ENCODE peak calls at places on chromosomes 1 and 21, in nine cellular contexts. Z is dorsolateral prefrontal cortex; B is tibial nerve; M is ecto neural progenitor cell; C is effector memory CD8-positive, alpha-beta T cell; E is astrocyte of the spinal cord; D is fibroblast of mammary gland; U is posterior cingulate gyrus; V is uterus. S is an unnamed sample.

GRCh38 chr1:67831850-67832513 is 1.3 kb downstream of the GNG12 start:
- DNase-seq in Z (no peak), V (peak; percentile 61), D (peak; percentile 83), B (peak; percentile 57), M (peak; percentile 58), U (no peak), E (peak; percentile 78), C (no peak), S (no peak)

GRCh38 chr1:1351511-1352427 is 2.6 kb upstream of the DVL1 start:
- DNase-seq in E (no peak), C (no peak), Z (no peak), U (no peak), M (peak; percentile 65), B (peak; percentile 45), V (peak; percentile 78), D (peak; percentile 61), S (no peak)

GRCh38 chr1:9630331-9631081 is 21.0 kb upstream of the PIK3CD start:
- DNase-seq in M (no peak), B (no peak), V (no peak), E (no peak), Z (no peak), U (no peak), C (peak; percentile 18), D (no peak), S (peak; percentile 28)

GRCh38 chr1:180188103-180188506 is 33.4 kb downstream of the QSOX1 start:
- DNase-seq in C (no peak), Z (peak; percentile 31), B (peak; percentile 19), U (peak; percentile 89), M (peak; percentile 80), E (peak; percentile 46), V (peak; percentile 49), D (peak; percentile 58), S (no peak)

GRCh38 chr1:116472431-116472961 is 98.3 kb downstream of the CD58 start:
- DNase-seq in M (no peak), Z (no peak), V (no peak), E (peak; percentile 69), D (peak; percentile 11), U (no peak), B (no peak), C (no peak), S (no peak)

GRCh38 chr1:32769524-32770220 is 47.5 kb downstream of the YARS1 start:
- DNase-seq in C (no peak), D (peak; percentile 68), E (no peak), B (peak; percentile 36), Z (no peak), V (no peak), U (no peak), M (no peak), S (no peak)

GRCh38 chr1:16042096-16042495 is 1.5 kb upstream of the CLCNKB start:
- DNase-seq in E (no peak), C (no peak), M (no peak), V (no peak), D (no peak), B (no peak), U (no peak), Z (no peak), S (no peak)

GRCh38 chr1:24981632-24982007 is 51.5 kb upstream of the RUNX3 start:
- DNase-seq in Z (no peak), D (no peak), B (no peak), E (no peak), M (no peak), V (no peak), C (no peak), U (no peak), S (no peak)

GRCh38 chr1:236035681-236036101 is 29.2 kb downstream of the NID1 start:
- DNase-seq in V (no peak), M (no peak), D (peak; percentile 86), E (peak; percentile 41), U (no peak), Z (no peak), B (peak; percentile 82), C (no peak), S (no peak)

GRCh38 chr1:87274851-87275250 is 53.8 kb upstream of the LMO4 start:
- DNase-seq in U (no peak), M (no peak), D (no peak), Z (no peak), C (no peak), E (no peak), V (no peak), B (no peak), S (no peak)

GRCh38 chr21:37532868-37533780 is 166.6 kb downstream of the DYRK1A start:
- DNase-seq in C (peak; percentile 4), B (no peak), U (no peak), V (no peak), E (peak; percentile 38), M (no peak), D (peak; percentile 59), Z (no peak), S (no peak)

GRCh38 chr1:225882699-225883615 is 777 bp upstream of the TMEM63A start:
- DNase-seq in U (peak; percentile 85), D (peak; percentile 38), B (peak; percentile 22), M (no peak), C (no peak), E (peak; percentile 36), V (peak; percentile 66), Z (peak; percentile 44), S (no peak)

GRCh38 chr21:28705616-28706015 is 287.1 kb downstream of the LTN1 start:
- DNase-seq in E (peak; percentile 43), U (no peak), B (no peak), C (no peak), D (peak; percentile 46), Z (no peak), V (no peak), M (no peak), S (no peak)

GRCh38 chr1:200699871-200700270 is 30.2 kb upstream of the DDX59 start:
- DNase-seq in D (peak; percentile 78), B (no peak), E (peak; percentile 12), U (no peak), M (no peak), V (no peak), C (no peak), Z (no peak), S (no peak)

GRCh38 chr1:178490967-178491366 is 5.8 kb downstream of the CLEC20A start:
- DNase-seq in E (no peak), M (no peak), Z (no peak), B (no peak), U (no peak), V (no peak), D (no peak), C (no peak), S (no peak)

GRCh38 chr21:44354001-44354405 is 582 bp downstream of the TRPM2 start:
- DNase-seq in B (no peak), E (no peak), D (no peak), C (no peak), M (no peak), V (no peak), Z (no peak), U (no peak), S (no peak)

GRCh38 chr1:60596791-60597748 is 485.3 kb upstream of the NFIA start:
- DNase-seq in Z (no peak), B (no peak), M (no peak), C (no peak), D (peak; percentile 20), E (peak; percentile 54), V (no peak), U (no peak), S (no peak)

GRCh38 chr21:41816583-41817165 is 49.8 kb upstream of the RIPK4 start:
- DNase-seq in M (peak; percentile 76), D (peak; percentile 57), E (peak; percentile 50), B (peak; percentile 57), U (peak; percentile 86), C (peak; percentile 23), V (peak; percentile 45), Z (peak; percentile 43), S (peak; percentile 40)

GRCh38 chr1:14149431-14149830 is 449.1 kb upstream of the KAZN start:
- DNase-seq in M (no peak), D (no peak), E (no peak), V (no peak), B (no peak), Z (no peak), C (no peak), U (no peak), S (no peak)